ENCODE peak calls at places on chromosomes 12 and 14, in five cellular contexts. O is fibroblast of mammary gland; Q is neural progenitor cell; H is activated CD4-positive, alpha-beta T cell treated with anti-CD3 and anti-CD28 coated beads, Interleukin-2, amount 50 U/mL, for 1 hour; D is nephron progenitor cell. G is an unnamed sample.

GRCh38 chr12:9787340-9787737 is 26.6 kb upstream of the CD69 start:
- DNase-seq in O (peak; percentile 15), Q (no peak), H (no peak), D (no peak), G (no peak)

GRCh38 chr14:102220031-102220430 is 80.3 kb downstream of the WDR20 start:
- DNase-seq in O (no peak), Q (no peak), H (no peak), D (no peak), G (no peak)

GRCh38 chr14:71361335-71361734 is 454.1 kb downstream of the PCNX1 start:
- DNase-seq in O (peak; percentile 54), Q (no peak), H (no peak), D (no peak), G (no peak)

GRCh38 chr12:113933201-113933786 is 32.8 kb downstream of the RBM19 start:
- DNase-seq in O (peak; percentile 89), Q (peak; percentile 77), H (no peak), D (peak; percentile 38), G (peak; percentile 18)

GRCh38 chr12:12736759-12737676 is 19.9 kb downstream of the CDKN1B start:
- DNase-seq in O (peak; percentile 79), Q (peak; percentile 32), H (peak; percentile 26), D (no peak), G (no peak)

GRCh38 chr12:91139981-91140659 is 28.8 kb upstream of the LUM start:
- DNase-seq in O (peak; percentile 94), Q (no peak), H (no peak), D (no peak), G (no peak)

GRCh38 chr14:70707138-70708038 is 65.7 kb downstream of the TTC9 start:
- DNase-seq in O (peak; percentile 57), Q (no peak), H (no peak), D (no peak), G (no peak)

GRCh38 chr12:53752651-53753050 is 872 bp upstream of the CISTR start:
- DNase-seq in O (no peak), Q (no peak), H (no peak), D (no peak), G (no peak)

GRCh38 chr12:76080729-76081415 is 3.6 kb downstream of the NAP1L1 start:
- DNase-seq in O (no peak), Q (peak; percentile 49), H (no peak), D (no peak), G (peak; percentile 20)

GRCh38 chr14:97282644-97283403 is 485.6 kb downstream of the VRK1 start:
- DNase-seq in O (no peak), Q (no peak), H (no peak), D (no peak), G (no peak)

GRCh38 chr12:68180792-68181744 is 21.5 kb upstream of the IFNG start:
- DNase-seq in O (peak; percentile 46), Q (no peak), H (peak; percentile 24), D (no peak), G (no peak)

GRCh38 chr12:58919271-58920101 is 818 bp downstream of the LRIG3 start:
- DNase-seq in O (peak; percentile 60), Q (peak; percentile 60), H (no peak), D (no peak), G (peak; percentile 22)

GRCh38 chr12:94851396-94852025 is 152.0 kb downstream of the NDUFA12 start:
- DNase-seq in O (no peak), Q (no peak), H (no peak), D (no peak), G (no peak)

GRCh38 chr12:11581179-11581755 is 68.2 kb upstream of the ETV6 start:
- DNase-seq in O (peak; percentile 78), Q (peak; percentile 86), H (peak; percentile 69), D (peak; percentile 71), G (peak; percentile 51)

GRCh38 chr14:49895480-49895879 is 2.6 kb downstream of the ARF6 start:
- DNase-seq in O (peak; percentile 43), Q (no peak), H (no peak), D (no peak), G (no peak)

GRCh38 chr14:22980672-22981089 is 1.7 kb downstream of the AJUBA start:
- DNase-seq in O (no peak), Q (peak; percentile 87), H (peak; percentile 13), D (peak; percentile 77), G (peak; percentile 36)

GRCh38 chr12:49541140-49541861 is 2.5 kb downstream of the KCNH3 start:
- DNase-seq in O (no peak), Q (no peak), H (no peak), D (no peak), G (no peak)

GRCh38 chr12:25690996-25691864 is 138.1 kb upstream of the LMNTD1 start:
- DNase-seq in O (no peak), Q (no peak), H (no peak), D (no peak), G (no peak)

GRCh38 chr12:57887631-57888406 is 41.3 kb upstream of the CTDSP2 start:
- DNase-seq in O (peak; percentile 45), Q (no peak), H (no peak), D (no peak), G (no peak)

GRCh38 chr12:93618891-93619410 is 46.5 kb downstream of the SOCS2 start:
- DNase-seq in O (no peak), Q (no peak), H (no peak), D (no peak), G (no peak)

GRCh38 chr12:31224768-31225448 is 101.0 kb downstream of the SINHCAF start:
- DNase-seq in O (no peak), Q (peak; percentile 37), H (no peak), D (no peak), G (no peak)

GRCh38 chr12:124428136-124428791 is 133.4 kb downstream of the RFLNA start:
- DNase-seq in O (peak; percentile 90), Q (no peak), H (no peak), D (no peak), G (no peak)

GRCh38 chr12:52907092-52907810 is 2.4 kb upstream of the KRT8 start:
- DNase-seq in O (no peak), Q (no peak), H (no peak), D (no peak), G (no peak)

GRCh38 chr12:26153421-26154154 is 28.8 kb upstream of the BHLHE41 start:
- DNase-seq in O (peak; percentile 96), Q (no peak), H (no peak), D (no peak), G (no peak)

GRCh38 chr14:103326078-103326477 is 8.0 kb upstream of the EIF5 start:
- DNase-seq in O (no peak), Q (no peak), H (no peak), D (no peak), G (no peak)

GRCh38 chr14:67392123-67392522 is 19.8 kb downstream of the PLEK2 start:
- DNase-seq in O (no peak), Q (no peak), H (no peak), D (no peak), G (no peak)

GRCh38 chr14:37824936-37825698 is 229.7 kb downstream of the TTC6 start:
- DNase-seq in O (no peak), Q (no peak), H (no peak), D (no peak), G (no peak)

GRCh38 chr12:107359382-107359781 is 266.0 kb upstream of the CRY1 start:
- DNase-seq in O (peak; percentile 78), Q (no peak), H (no peak), D (no peak), G (no peak)

GRCh38 chr12:105617141-105617540 is 286.6 kb downstream of the C12orf75 start:
- DNase-seq in O (no peak), Q (no peak), H (no peak), D (no peak), G (no peak)

GRCh38 chr12:30839643-30840190 is 85.0 kb upstream of the CAPRIN2 start:
- DNase-seq in O (no peak), Q (peak; percentile 33), H (no peak), D (no peak), G (no peak)

GRCh38 chr12:129310346-129310745 is 457.1 kb downstream of the GLT1D1 start:
- DNase-seq in O (no peak), Q (no peak), H (no peak), D (no peak), G (no peak)

GRCh38 chr12:612293-612692 is 51.0 kb downstream of the NINJ2 start:
- DNase-seq in O (no peak), Q (no peak), H (no peak), D (no peak), G (no peak)

GRCh38 chr12:128969480-128970055 is 116.3 kb downstream of the GLT1D1 start:
- DNase-seq in O (no peak), Q (peak; percentile 88), H (no peak), D (peak; percentile 72), G (peak; percentile 49)

GRCh38 chr12:116152268-116152667 is 125.2 kb downstream of the MED13L start:
- DNase-seq in O (peak; percentile 41), Q (no peak), H (no peak), D (no peak), G (no peak)

GRCh38 chr14:60102389-60102788 is 10.7 kb downstream of the PCNX4 start:
- DNase-seq in O (peak; percentile 95), Q (no peak), H (no peak), D (no peak), G (no peak)

GRCh38 chr12:76670776-76671175 is 93.1 kb upstream of the ZDHHC17 start:
- DNase-seq in O (peak; percentile 37), Q (no peak), H (no peak), D (no peak), G (no peak)

GRCh38 chr12:13435535-13435934 is 239.0 kb downstream of the EMP1 start:
- DNase-seq in O (no peak), Q (peak; percentile 41), H (no peak), D (no peak), G (no peak)

GRCh38 chr12:105803292-105803691 is 335.5 kb downstream of the NUAK1 start:
- DNase-seq in O (no peak), Q (no peak), H (no peak), D (no peak), G (no peak)

G was measured in HEK293T.